ENCODE peak calls at places on chromosomes 7 and 10, in nine cellular contexts. Z, U, C, X, J, P, W, K and H are unnamed samples.

GRCh38 chr10:95289003-95289920 is 1.5 kb downstream of the PDLIM1 start:
- DNase-seq in Z (peak), U (no peak), C (peak), X (peak), J (no peak), P (peak), W (no peak), K (peak), H (peak)

GRCh38 chr7:79434098-79434497 is 19.4 kb downstream of the MAGI2 start:
- DNase-seq in Z (peak), U (no peak), C (no peak), X (no peak), J (no peak), P (peak), W (no peak), K (no peak), H (no peak)

GRCh38 chr10:74202356-74202755 is 51.3 kb downstream of the ADK start:
- DNase-seq in Z (no peak), U (no peak), C (no peak), X (no peak), J (no peak), P (no peak), W (no peak), K (no peak), H (no peak)

GRCh38 chr7:129908181-129908580 is 44.6 kb downstream of the UBE2H start:
- DNase-seq in Z (peak), U (no peak), C (no peak), X (no peak), J (no peak), P (no peak), W (no peak), K (no peak), H (no peak)

GRCh38 chr7:24214670-24215069 is 69.3 kb upstream of the NPY start:
- DNase-seq in Z (no peak), U (peak), C (no peak), X (no peak), J (no peak), P (no peak), W (no peak), K (no peak), H (no peak)

GRCh38 chr10:35723992-35724391 is 81.9 kb upstream of the FZD8 start:
- DNase-seq in Z (peak), U (no peak), C (no peak), X (no peak), J (no peak), P (no peak), W (no peak), K (no peak), H (no peak)

GRCh38 chr10:75043256-75044121 is 68.0 kb upstream of the SAMD8 start:
- DNase-seq in Z (no peak), U (peak), C (peak), X (peak), J (no peak), P (no peak), W (no peak), K (no peak), H (peak)

GRCh38 chr10:20207700-20208099 is 391.5 kb downstream of the PLXDC2 start:
- DNase-seq in Z (no peak), U (no peak), C (no peak), X (no peak), J (no peak), P (no peak), W (no peak), K (no peak), H (no peak)

GRCh38 chr10:71868192-71868697 is 17.2 kb upstream of the PSAP start:
- DNase-seq in Z (peak), U (peak), C (peak), X (no peak), J (no peak), P (peak), W (peak), K (peak), H (no peak)

GRCh38 chr10:6009159-6009558 is 31.8 kb upstream of the IL15RA start:
- DNase-seq in Z (peak), U (no peak), C (no peak), X (no peak), J (no peak), P (no peak), W (no peak), K (no peak), H (no peak)

GRCh38 chr7:124874644-124875163 is 54.9 kb downstream of the POT1 start:
- DNase-seq in Z (no peak), U (no peak), C (no peak), X (no peak), J (no peak), P (no peak), W (no peak), K (no peak), H (no peak)

GRCh38 chr7:66741706-66742053 is 1.1 kb downstream of the RABGEF1 start:
- DNase-seq in Z (peak), U (no peak), C (no peak), X (peak), J (no peak), P (peak), W (no peak), K (peak), H (no peak)

GRCh38 chr10:80168679-80169380 is 36.3 kb downstream of the PLAC9 start:
- DNase-seq in Z (no peak), U (no peak), C (peak), X (peak), J (no peak), P (peak), W (peak), K (no peak), H (peak)

GRCh38 chr10:84310470-84310869 is 17.9 kb upstream of the CCSER2 start:
- DNase-seq in Z (peak), U (no peak), C (no peak), X (no peak), J (no peak), P (no peak), W (no peak), K (no peak), H (no peak)

GRCh38 chr10:16779375-16779774 is 37.8 kb downstream of the RSU1 start:
- DNase-seq in Z (no peak), U (no peak), C (no peak), X (no peak), J (no peak), P (no peak), W (peak), K (no peak), H (no peak)

GRCh38 chr10:4941540-4942330 is 21.5 kb upstream of the AKR1C1 start:
- DNase-seq in Z (peak), U (no peak), C (no peak), X (no peak), J (no peak), P (peak), W (no peak), K (peak), H (no peak)
- TF ChIP-seq EZH2phosphoT487 in Z (no peak), U (no peak), C (no peak), X (no peak), J (no peak), P (no peak), W (no peak), K (no peak), H (no peak)

GRCh38 chr7:45576249-45576929 is 2.2 kb downstream of the ADCY1 start:
- DNase-seq in Z (no peak), U (no peak), C (no peak), X (no peak), J (no peak), P (no peak), W (no peak), K (no peak), H (no peak)
- H3K27ac ChIP-seq in Z (no peak), U (no peak), C (no peak), X (no peak), J (no peak), P (no peak), W (no peak), K (no peak), H (no peak)

DNA sequence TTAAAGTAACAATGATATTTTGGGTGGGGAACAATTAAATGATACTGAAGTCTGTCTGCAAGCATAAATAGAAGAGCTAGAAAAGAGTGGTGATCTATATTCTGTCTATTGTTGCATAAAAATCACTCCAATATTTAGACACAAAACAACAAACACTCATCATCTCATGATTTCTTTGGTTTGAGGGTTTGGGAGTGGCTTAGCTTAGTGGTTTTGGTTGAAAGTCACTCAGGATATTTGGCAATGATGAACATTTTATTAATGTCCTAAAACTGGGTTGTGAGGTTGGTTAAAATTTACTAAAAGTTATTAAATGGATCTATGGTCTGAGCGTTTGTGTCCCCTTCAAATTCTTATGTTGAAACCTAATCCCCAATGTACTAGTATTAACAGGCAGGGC is 54.7 kb upstream of the EGFR start:
- DNase-seq in Z (no peak), U (no peak), C (no peak), X (no peak), J (no peak), P (peak), W (no peak), K (no peak), H (no peak)
- TF ChIP-seq EZH2phosphoT487 in Z (no peak), U (no peak), C (no peak), X (no peak), J (no peak), P (no peak), W (no peak), K (no peak), H (no peak)

DNA sequence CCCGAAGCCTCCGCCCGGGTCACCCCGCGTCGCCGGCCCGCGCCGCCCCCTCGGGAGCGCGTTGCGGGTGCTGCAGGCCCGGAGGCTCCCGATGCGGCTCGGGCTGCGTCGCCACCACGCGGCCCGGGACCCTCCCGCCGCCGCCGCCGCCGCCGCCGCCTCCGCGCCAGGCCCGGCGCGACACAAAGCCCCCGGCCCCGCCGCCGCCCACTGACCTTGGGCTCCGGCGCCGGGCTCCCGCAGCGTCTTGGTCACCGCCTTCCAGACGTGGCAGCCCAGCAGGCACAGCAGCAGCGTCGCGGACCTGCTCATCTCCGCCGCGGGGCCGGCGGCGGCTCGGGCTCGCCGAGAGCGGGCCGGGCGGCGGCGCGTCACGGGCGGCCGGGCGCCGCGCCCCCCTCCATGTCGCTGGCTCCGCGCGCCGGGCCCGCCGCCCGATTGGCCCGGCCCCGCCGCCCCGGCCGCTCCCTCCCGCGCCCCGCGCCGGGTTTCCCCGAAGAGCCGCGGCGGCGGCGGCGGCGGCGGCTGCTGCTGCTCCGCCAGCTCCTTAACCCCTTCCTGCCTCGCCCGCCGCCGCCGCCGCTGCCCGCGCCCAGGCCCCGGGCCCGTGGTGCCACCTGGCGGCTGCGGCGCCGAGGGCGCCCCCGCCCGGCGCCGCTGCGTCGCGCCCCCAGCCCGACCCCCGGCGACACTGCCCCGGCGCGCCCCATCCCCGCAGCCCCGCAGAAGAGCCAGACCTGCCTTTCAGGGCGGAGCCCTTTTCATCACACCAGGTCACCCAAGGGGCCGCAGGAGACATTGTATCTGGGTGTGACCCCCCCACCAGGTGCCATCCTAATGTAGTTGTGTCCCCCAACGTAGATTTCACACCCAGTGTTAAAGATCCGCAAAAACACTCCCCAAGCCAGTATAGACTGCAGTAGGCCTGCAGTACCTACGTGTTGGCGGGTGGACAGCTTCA is at the start of gene FAM171A1:
- DNase-seq in Z (peak), U (peak), C (no peak), X (peak), J (no peak), P (peak), W (peak), K (peak), H (peak)
- H3K27ac ChIP-seq in Z (peak), U (peak), C (no peak), X (no peak), J (peak), P (no peak), W (no peak), K (peak), H (no peak)

DNA sequence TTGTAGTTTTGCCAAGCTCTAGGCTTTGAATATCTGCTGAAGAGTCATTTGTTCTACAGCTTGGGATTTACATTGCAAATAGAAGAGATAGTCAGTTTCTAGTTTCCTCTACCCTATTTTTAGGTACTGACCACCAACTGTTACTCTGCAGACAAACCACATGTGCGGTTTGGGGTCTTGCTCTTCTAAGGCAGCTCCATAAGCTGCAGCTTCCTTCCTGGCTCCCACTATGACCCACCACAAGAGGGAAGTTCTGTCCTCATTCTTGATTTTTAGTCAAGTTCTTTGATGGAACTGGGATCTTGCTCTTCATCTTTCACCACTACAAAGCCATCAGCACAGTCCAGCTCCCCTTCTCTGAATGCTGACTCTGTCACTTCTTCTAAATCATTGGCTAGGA is 337.7 kb upstream of the KIAA1217 start:
- DNase-seq in Z (no peak), U (no peak), C (peak), X (no peak), J (no peak), P (no peak), W (no peak), K (no peak), H (peak)
- TF ChIP-seq EZH2phosphoT487 in Z (no peak), U (no peak), C (no peak), X (no peak), J (no peak), P (no peak), W (no peak), K (no peak), H (no peak)

GRCh38 chr10:33010132-33011037 is 52.4 kb upstream of the ITGB1 start:
- DNase-seq in Z (peak), U (peak), C (no peak), X (peak), J (peak), P (peak), W (no peak), K (peak), H (peak)
- H3K27ac ChIP-seq in Z (peak), U (peak), C (no peak), X (no peak), J (peak), P (peak), W (no peak), K (no peak), H (no peak)